ENCODE peak calls at places on chromosome 21, in four cellular contexts. Q is stomach, H is GM13976, J is epithelial cell of esophagus. G is an unnamed sample.

GRCh38 chr21:18550361-18550760 is 146.8 kb upstream of the TMPRSS15 start:
- DNase-seq in Q (no peak), H (no peak), J (no peak), G (no peak)

GRCh38 chr21:38897532-38898421 is 92.0 kb downstream of the ETS2 start:
- DNase-seq in Q (no peak), H (no peak), J (no peak), G (no peak)

GRCh38 chr21:29215709-29216108 is 83.0 kb upstream of the BACH1 start:
- DNase-seq in Q (no peak), H (no peak), J (no peak), G (no peak)

GRCh38 chr21:23887709-23888303 is 1719.5 kb downstream of the MRPL39 start:
- DNase-seq in Q (no peak), H (no peak), J (no peak), G (peak; percentile 44)

GRCh38 chr21:44255519-44255981 is 6.1 kb downstream of the DNMT3L start:
- DNase-seq in Q (no peak), H (no peak), J (no peak), G (no peak)

GRCh38 chr21:36691539-36692124 is 7.3 kb upstream of the SIM2 start:
- DNase-seq in Q (no peak), H (no peak), J (no peak), G (no peak)

GRCh38 chr21:31755027-31755426 is 23.1 kb upstream of the SCAF4 start:
- DNase-seq in Q (no peak), H (no peak), J (peak; percentile 52), G (no peak)

GRCh38 chr21:31180256-31181088 is 142.2 kb upstream of the KRTAP19-8 start:
- DNase-seq in Q (no peak), H (peak; percentile 48), J (peak; percentile 51), G (peak; percentile 35)

GRCh38 chr21:43931454-43931853 is 66.4 kb downstream of the AGPAT3 start:
- DNase-seq in Q (no peak), H (no peak), J (no peak), G (no peak)

GRCh38 chr21:35020446-35020845 is 28.7 kb downstream of the RUNX1 start:
- DNase-seq in Q (no peak), H (no peak), J (no peak), G (peak; percentile 68)

GRCh38 chr21:35814858-35815619 is 245.3 kb downstream of the SETD4 start:
- DNase-seq in Q (no peak), H (no peak), J (peak; percentile 41), G (no peak)

GRCh38 chr21:17802568-17802967 is 16.6 kb downstream of the C21orf91 start:
- DNase-seq in Q (no peak), H (no peak), J (peak; percentile 79), G (no peak)

GRCh38 chr21:43590220-43590619 is 69.1 kb downstream of the HSF2BP start:
- DNase-seq in Q (no peak), H (no peak), J (peak; percentile 93), G (no peak)

GRCh38 chr21:37278199-37278598 is 11.1 kb upstream of the VPS26C start:
- DNase-seq in Q (no peak), H (no peak), J (no peak), G (no peak)

GRCh38 chr21:24150753-24151152 is 1456.5 kb downstream of the MRPL39 start:
- DNase-seq in Q (no peak), H (no peak), J (no peak), G (no peak)

GRCh38 chr21:44436111-44436611 is 19.1 kb upstream of the LRRC3 start:
- DNase-seq in Q (no peak), H (no peak), J (no peak), G (no peak)

GRCh38 chr21:39071623-39072214 is 111.5 kb downstream of the PSMG1 start:
- DNase-seq in Q (no peak), H (no peak), J (no peak), G (no peak)

GRCh38 chr21:29800051-29800450 is 139.7 kb downstream of the GRIK1 start:
- DNase-seq in Q (no peak), H (no peak), J (no peak), G (no peak)

GRCh38 chr21:15850645-15851044 is 120.9 kb downstream of the USP25 start:
- DNase-seq in Q (no peak), H (no peak), J (peak; percentile 68), G (no peak)

GRCh38 chr21:38202811-38203210 is 54.0 kb upstream of the KCNJ15 start:
- DNase-seq in Q (no peak), H (no peak), J (no peak), G (no peak)

GRCh38 chr21:21114456-21114855 is 116.2 kb downstream of the NCAM2 start:
- DNase-seq in Q (no peak), H (no peak), J (no peak), G (no peak)

GRCh38 chr21:38170283-38170682 is 86.5 kb upstream of the KCNJ15 start:
- DNase-seq in Q (peak; percentile 57), H (no peak), J (peak; percentile 71), G (peak; percentile 17)

GRCh38 chr21:36347278-36347961 is 27.4 kb downstream of the MORC3 start:
- DNase-seq in Q (no peak), H (no peak), J (no peak), G (no peak)

GRCh38 chr21:29305068-29305467 is 6.3 kb downstream of the BACH1 start:
- DNase-seq in Q (no peak), H (no peak), J (no peak), G (no peak)

GRCh38 chr21:30408782-30409494 is 13.1 kb downstream of the KRTAP13-1 start:
- DNase-seq in Q (peak; percentile 66), H (no peak), J (peak; percentile 94), G (peak; percentile 20)

GRCh38 chr21:31282095-31282709 is 61.9 kb downstream of the TIAM1 start:
- DNase-seq in Q (peak; percentile 37), H (no peak), J (peak; percentile 69), G (no peak)

GRCh38 chr21:36203603-36203889 is 46.9 kb downstream of the DOP1B start:
- DNase-seq in Q (peak; percentile 43), H (peak; percentile 72), J (peak; percentile 94), G (peak; percentile 77)

GRCh38 chr21:37435120-37435519 is 68.5 kb downstream of the DYRK1A start:
- DNase-seq in Q (no peak), H (no peak), J (peak; percentile 80), G (peak; percentile 65)

GRCh38 chr21:37458669-37459276 is 92.2 kb downstream of the DYRK1A start:
- DNase-seq in Q (no peak), H (no peak), J (no peak), G (no peak)

GRCh38 chr21:37615962-37616361 is 249.4 kb downstream of the DYRK1A start:
- DNase-seq in Q (no peak), H (no peak), J (no peak), G (no peak)

GRCh38 chr21:43743934-43744333 is 25.0 kb downstream of the PDXK start:
- DNase-seq in Q (no peak), H (no peak), J (no peak), G (no peak)

GRCh38 chr21:16468191-16468590 is 738.4 kb downstream of the USP25 start:
- DNase-seq in Q (no peak), H (no peak), J (no peak), G (no peak)

GRCh38 chr21:22393324-22393723 is 1395.1 kb downstream of the NCAM2 start:
- DNase-seq in Q (no peak), H (no peak), J (no peak), G (no peak)

DNA sequence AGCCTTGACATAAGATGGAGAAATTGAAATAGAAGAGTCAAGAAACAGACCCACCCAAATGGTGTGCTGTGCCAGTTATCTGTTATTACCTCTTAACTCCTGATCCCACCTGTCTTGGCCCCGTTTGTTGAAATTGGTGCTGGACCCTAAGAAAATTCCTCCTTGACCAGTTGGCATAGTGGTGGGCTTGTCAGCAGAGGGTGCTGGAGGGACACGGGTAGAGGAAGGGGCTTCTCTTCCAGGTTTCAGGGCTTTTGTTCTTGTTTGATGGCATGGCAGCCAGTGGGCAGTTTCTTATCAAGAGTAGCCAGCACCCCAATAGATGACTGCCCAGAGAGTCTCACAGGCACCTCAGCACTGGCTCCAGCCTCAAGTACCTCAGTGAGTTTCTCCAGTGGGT is 51.6 kb downstream of the PCBP3 start:
- DNase-seq in Q (no peak), H (no peak), J (no peak), G (peak; percentile 12)
- TF ChIP-seq CTCF in Q (no peak), H (no peak), J (no peak), G (no peak)

GRCh38 chr21:33902349-33902748 is 13.3 kb downstream of the ATP5PO start:
- DNase-seq in Q (no peak), H (no peak), J (no peak), G (no peak)

GRCh38 chr21:33904041-33904440 is 11.6 kb downstream of the ATP5PO start:
- DNase-seq in Q (no peak), H (no peak), J (no peak), G (no peak)

GRCh38 chr21:33898546-33898945 is 17.1 kb downstream of the ATP5PO start:
- DNase-seq in Q (no peak), H (no peak), J (no peak), G (no peak)

GRCh38 chr21:33899199-33899598 is 16.4 kb downstream of the ATP5PO start:
- DNase-seq in Q (no peak), H (no peak), J (no peak), G (no peak)

GRCh38 chr21:33901421-33902288 is 13.9 kb downstream of the ATP5PO start:
- DNase-seq in Q (no peak), H (no peak), J (peak; percentile 60), G (peak; percentile 26)
- TF ChIP-seq CTCF in Q (peak; percentile 31), H (peak; percentile 26), J (peak; percentile 68), G (peak; percentile 33)

DNA sequence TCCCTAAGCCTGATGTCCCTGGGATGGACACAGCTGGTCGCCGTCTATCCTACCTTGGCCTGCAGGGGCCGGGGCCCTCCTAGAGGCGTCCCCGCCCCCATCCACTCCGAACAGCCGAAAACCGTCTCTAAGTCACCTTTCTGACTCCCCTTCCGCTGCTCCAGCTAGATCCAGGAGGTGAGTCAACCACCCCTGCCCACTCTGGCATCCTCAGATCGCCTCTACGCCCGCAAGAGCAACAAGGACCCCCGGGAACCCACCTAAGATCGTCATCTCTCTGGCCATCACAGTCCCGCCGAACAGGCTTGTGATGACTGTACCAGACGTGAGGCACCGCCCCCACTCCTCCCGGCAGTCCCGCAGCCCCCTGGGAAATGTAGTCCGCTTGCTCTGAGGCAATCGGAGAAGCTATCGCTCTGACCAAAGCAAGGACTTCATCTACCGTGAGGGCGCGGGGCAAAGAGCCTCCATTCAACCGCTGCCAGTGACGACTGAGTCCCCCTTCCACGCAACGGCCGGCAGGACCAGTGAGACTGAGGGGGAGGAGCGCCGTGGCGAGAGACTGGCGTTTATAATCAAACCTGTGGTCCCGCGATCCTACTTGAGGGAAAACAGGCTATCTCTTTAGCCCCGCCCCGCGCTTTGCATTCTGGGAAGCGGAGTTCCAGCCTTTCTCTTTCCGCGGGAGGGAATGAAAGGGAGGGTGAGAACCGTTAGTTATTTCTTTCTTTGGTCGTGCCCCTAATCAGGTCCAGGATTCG is at the start of gene HSPA13:
- DNase-seq in Q (peak; percentile 99), H (peak; percentile 93), J (peak; percentile 100), G (peak; percentile 100)
- TF ChIP-seq CTCF in Q (no peak), H (no peak), J (no peak), G (no peak)

DNA sequence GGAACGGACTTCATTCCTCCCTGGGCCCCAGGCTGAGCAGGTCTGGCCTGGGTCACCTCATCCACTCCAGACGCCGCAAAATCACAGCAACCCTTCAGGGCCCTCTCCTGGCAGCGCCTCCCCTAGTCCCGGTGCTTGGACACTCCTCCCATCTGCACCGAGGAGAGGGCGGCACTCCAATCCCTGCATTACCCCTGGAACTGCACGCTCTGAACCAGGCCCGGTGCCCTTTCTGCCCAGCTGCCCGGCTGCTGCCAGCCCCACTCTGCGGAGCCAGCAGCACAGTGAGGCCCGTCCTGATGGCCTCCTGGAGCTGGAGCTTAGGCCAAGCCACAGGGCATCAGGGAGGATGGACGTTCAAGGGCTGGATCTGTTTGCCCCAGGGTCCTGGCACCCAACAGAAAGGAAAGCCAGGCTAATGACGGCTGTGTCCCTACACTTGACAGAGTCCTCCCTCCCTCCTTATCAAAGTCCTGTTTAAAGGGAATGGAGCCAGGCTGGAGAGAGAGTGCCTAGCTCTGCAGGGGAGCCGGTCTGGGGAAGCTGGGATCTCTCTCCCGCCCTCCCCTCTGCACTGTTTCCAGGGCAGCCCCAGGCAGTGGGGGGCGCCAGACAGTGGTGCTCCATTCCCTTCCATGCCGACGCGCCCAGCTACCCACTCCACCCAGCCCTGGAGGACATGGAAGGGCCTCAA is 12.7 kb downstream of the COL6A2 start:
- DNase-seq in Q (peak; percentile 21), H (no peak), J (no peak), G (no peak)
- TF ChIP-seq CTCF in Q (no peak), H (no peak), J (no peak), G (no peak)

G was measured in activated CD8-positive, alpha-beta T cell treated with anti-CD3 and anti-CD28 coated beads for 36 hours.